ENCODE peak calls at places on chromosomes 13 and 19, in seven cellular contexts. U, T, R, N, A, I and B are unnamed samples.

GRCh38 chr13:112954488-112955270 is 14.3 kb upstream of the MCF2L start:
- DNase-seq in N (no peak), A (no peak), U (peak), T (no peak), I (no peak), R (no peak), B (no peak)

GRCh38 chr13:80337011-80337688 is 3.8 kb downstream of the SPRY2 start:
- DNase-seq in A (peak), T (peak), U (no peak), R (no peak), I (no peak), N (no peak), B (no peak)

GRCh38 chr19:37077615-37077928 is 661 bp upstream of the ZNF420 start:
- DNase-seq in U (no peak), R (no peak), T (no peak), N (no peak), I (peak), A (no peak), B (no peak)

GRCh38 chr19:42059196-42059595 is 10.8 kb downstream of the GRIK5 start:
- DNase-seq in I (no peak), R (no peak), T (no peak), N (no peak), U (no peak), A (no peak), B (no peak)

GRCh38 chr19:10070730-10071446 is 15.2 kb upstream of the SHFL start:
- DNase-seq in R (peak), I (no peak), U (no peak), A (no peak), T (no peak), N (no peak), B (no peak)

GRCh38 chr13:91576590-91576989 is 178.2 kb downstream of the GPC5 start:
- DNase-seq in U (no peak), A (no peak), T (no peak), I (peak), N (no peak), R (peak), B (no peak)

GRCh38 chr19:10270616-10271394 is at the start of gene ICAM1:
- DNase-seq in A (peak), I (no peak), R (peak), N (peak), T (peak), U (peak), B (peak)

GRCh38 chr13:102651892-102652291 is 43.0 kb downstream of the METTL21C start:
- DNase-seq in A (no peak), R (no peak), N (no peak), U (no peak), T (no peak), I (peak), B (no peak)

GRCh38 chr19:7554990-7555864 is 19.7 kb downstream of the PNPLA6 start:
- DNase-seq in N (no peak), R (peak), I (no peak), U (no peak), T (no peak), A (no peak), B (no peak)

GRCh38 chr13:52411629-52412028 is 5.7 kb upstream of the THSD1 start:
- DNase-seq in I (peak), R (no peak), U (no peak), T (no peak), N (no peak), A (no peak), B (no peak)

GRCh38 chr13:22738357-22738756 is 442.4 kb upstream of the SGCG start:
- DNase-seq in R (no peak), N (no peak), A (no peak), U (no peak), I (no peak), T (no peak), B (no peak)

GRCh38 chr13:32823597-32823996 is 192.6 kb upstream of the KL start:
- DNase-seq in U (no peak), R (no peak), N (no peak), I (no peak), T (no peak), A (no peak), B (no peak)

GRCh38 chr13:44703371-44703770 is 127.2 kb upstream of the TSC22D1 start:
- DNase-seq in T (no peak), R (no peak), A (no peak), N (no peak), U (no peak), I (peak), B (no peak)

GRCh38 chr13:48976677-48977625 is 1.2 kb downstream of the FNDC3A start:
- DNase-seq in I (peak), T (peak), R (no peak), U (no peak), A (no peak), N (peak), B (no peak)

GRCh38 chr19:54420383-54421168 is 5.3 kb downstream of the TTYH1 start:
- DNase-seq in I (no peak), A (peak), N (no peak), U (peak), T (peak), R (peak), B (no peak)